ENCODE peak calls at places on chromosomes 7 and 10, in four cellular contexts. L, F, X and H are unnamed samples.

GRCh38 chr7:117673839-117674238 is 194.0 kb downstream of the CFTR start:
- DNase-seq in F (peak; percentile 5), X (no peak), L (peak; percentile 7), H (no peak)

GRCh38 chr10:94069884-94070283 is 76.2 kb downstream of the PLCE1 start:
- DNase-seq in L (no peak), X (no peak), F (peak; percentile 27), H (no peak)

GRCh38 chr10:126500866-126501265 is 112.6 kb upstream of the ADAM12 start:
- DNase-seq in F (no peak), L (no peak), X (no peak), H (no peak)

GRCh38 chr7:27873981-27874957 is 134.3 kb downstream of the TAX1BP1 start:
- DNase-seq in L (no peak), X (no peak), F (no peak), H (no peak)

GRCh38 chr7:2956526-2957368 is 86.9 kb downstream of the CARD11 start:
- DNase-seq in X (no peak), L (no peak), F (peak; percentile 65), H (no peak)

GRCh38 chr7:127437772-127438330 is 45.3 kb upstream of the ZNF800 start:
- DNase-seq in F (no peak), X (no peak), L (no peak), H (no peak)

GRCh38 chr10:92839191-92840085 is 8.9 kb upstream of the EXOC6 start:
- DNase-seq in X (no peak), F (peak; percentile 63), L (peak; percentile 34), H (no peak)

GRCh38 chr7:151411551-151411950 is 1.7 kb upstream of the WDR86 start:
- DNase-seq in L (no peak), F (peak; percentile 58), X (no peak), H (no peak)

GRCh38 chr7:122942059-122942458 is 53.4 kb downstream of the TAS2R16 start:
- DNase-seq in L (no peak), F (no peak), X (no peak), H (no peak)

GRCh38 chr7:121016976-121017375 is 28.5 kb downstream of the CPED1 start:
- DNase-seq in L (no peak), F (no peak), X (no peak), H (no peak)

GRCh38 chr10:127899766-127900382 is 7.0 kb upstream of the PTPRE start:
- DNase-seq in X (no peak), F (no peak), L (no peak), H (no peak)

GRCh38 chr10:122164028-122164601 is 107.0 kb upstream of the BTBD16 start:
- DNase-seq in X (no peak), F (peak; percentile 82), L (no peak), H (no peak)

GRCh38 chr7:92179393-92179924 is 517 bp upstream of the LRRD1 start:
- DNase-seq in X (no peak), L (no peak), F (no peak), H (no peak)

GRCh38 chr7:259751-260405 is 30.1 kb upstream of the FOXL3 start:
- DNase-seq in X (no peak), F (no peak), L (no peak), H (no peak)

GRCh38 chr10:129472696-129473555 is 5.9 kb downstream of the MGMT start:
- DNase-seq in F (no peak), L (no peak), X (no peak), H (no peak)

GRCh38 chr7:74092964-74093339 is 9.3 kb downstream of the LIMK1 start:
- DNase-seq in L (no peak), X (no peak), F (peak; percentile 87), H (peak; percentile 60)

GRCh38 chr10:95683966-95684365 is 9.8 kb downstream of the TCTN3 start:
- DNase-seq in X (no peak), F (no peak), L (no peak), H (no peak)

GRCh38 chr10:73585223-73585784 is 5.8 kb downstream of the USP54 start:
- DNase-seq in L (no peak), F (no peak), X (no peak), H (no peak)

GRCh38 chr7:14389052-14389988 is 399.9 kb upstream of the ETV1 start:
- DNase-seq in X (no peak), L (no peak), F (no peak), H (no peak)

GRCh38 chr10:97042716-97043562 is 142.8 kb downstream of the SLIT1 start:
- DNase-seq in F (no peak), X (no peak), L (no peak), H (no peak)

GRCh38 chr10:80496555-80497172 is 41.0 kb upstream of the SH2D4B start:
- DNase-seq in F (no peak), X (no peak), L (no peak), H (no peak)

GRCh38 chr10:114305521-114305925 is 66.5 kb downstream of the VWA2 start:
- DNase-seq in L (no peak), X (no peak), F (no peak), H (no peak)
- TF ChIP-seq EP300 in L (no peak), X (no peak), F (no peak), H (no peak)

GRCh38 chr7:29807179-29807841 is 1.0 kb downstream of the WIPF3 start:
- DNase-seq in L (peak; percentile 15), F (peak; percentile 55), X (no peak), H (no peak)
- TF ChIP-seq TCF12 in L (no peak), F (no peak), X (no peak), H (no peak)

GRCh38 chr7:37973915-37974314 is 53.5 kb downstream of the EPDR1 start:
- DNase-seq in X (no peak), L (no peak), F (no peak), H (no peak)
- TF ChIP-seq EP300 in X (no peak), L (no peak), F (no peak), H (no peak)

DNA sequence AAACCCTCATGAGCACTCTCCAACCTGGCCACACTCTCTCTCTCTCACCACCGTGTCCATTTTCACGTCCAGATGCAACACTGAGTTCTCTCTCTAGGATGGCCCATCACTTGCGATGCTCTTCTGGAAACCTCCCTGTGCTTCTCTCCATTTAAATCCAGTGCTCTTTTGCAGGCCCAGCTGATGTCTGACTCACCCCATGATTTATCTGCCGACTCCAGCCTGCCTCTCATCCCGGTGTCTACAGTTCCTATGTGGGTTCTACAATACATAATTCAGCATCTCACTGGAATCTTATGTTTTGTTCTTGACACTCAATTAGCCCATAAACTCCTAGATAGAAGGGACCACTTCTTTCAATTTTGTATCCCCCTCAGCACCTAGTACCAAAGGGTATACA is 5.0 kb downstream of the TPK1 start:
- DNase-seq in X (no peak), L (no peak), F (no peak), H (no peak)
- TF ChIP-seq TCF12 in X (no peak), L (no peak), F (peak; percentile 52), H (no peak)

DNA sequence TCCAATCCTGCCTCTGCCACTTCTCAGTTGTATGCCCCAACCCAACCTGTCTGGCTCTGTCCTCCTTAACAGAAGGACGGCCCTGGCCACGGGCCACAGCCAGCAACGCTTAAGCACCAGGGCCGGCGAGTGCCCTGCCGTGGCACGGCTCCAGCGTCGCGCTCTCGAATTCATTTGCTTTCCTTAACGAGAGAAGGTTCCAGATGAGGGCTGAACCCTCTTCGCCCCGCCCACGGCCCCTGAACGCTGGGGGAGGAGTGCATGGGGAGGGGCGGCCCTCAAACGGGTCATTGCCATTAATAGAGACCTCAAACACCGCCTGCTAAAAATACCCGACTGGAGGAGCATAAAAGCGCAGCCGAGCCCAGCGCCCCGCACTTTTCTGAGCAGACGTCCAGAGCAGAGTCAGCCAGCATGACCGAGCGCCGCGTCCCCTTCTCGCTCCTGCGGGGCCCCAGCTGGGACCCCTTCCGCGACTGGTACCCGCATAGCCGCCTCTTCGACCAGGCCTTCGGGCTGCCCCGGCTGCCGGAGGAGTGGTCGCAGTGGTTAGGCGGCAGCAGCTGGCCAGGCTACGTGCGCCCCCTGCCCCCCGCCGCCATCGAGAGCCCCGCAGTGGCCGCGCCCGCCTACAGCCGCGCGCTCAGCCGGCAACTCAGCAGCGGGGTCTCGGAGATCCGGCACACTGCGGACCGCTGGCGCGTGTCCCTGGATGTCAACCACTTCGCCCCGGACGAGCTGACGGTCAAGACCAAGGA is at the start of gene HSPB1:
- DNase-seq in L (peak; percentile 65), X (no peak), F (peak; percentile 93), H (peak; percentile 60)
- TF ChIP-seq EP300 in L (no peak), X (no peak), F (peak; percentile 44), H (no peak)

DNA sequence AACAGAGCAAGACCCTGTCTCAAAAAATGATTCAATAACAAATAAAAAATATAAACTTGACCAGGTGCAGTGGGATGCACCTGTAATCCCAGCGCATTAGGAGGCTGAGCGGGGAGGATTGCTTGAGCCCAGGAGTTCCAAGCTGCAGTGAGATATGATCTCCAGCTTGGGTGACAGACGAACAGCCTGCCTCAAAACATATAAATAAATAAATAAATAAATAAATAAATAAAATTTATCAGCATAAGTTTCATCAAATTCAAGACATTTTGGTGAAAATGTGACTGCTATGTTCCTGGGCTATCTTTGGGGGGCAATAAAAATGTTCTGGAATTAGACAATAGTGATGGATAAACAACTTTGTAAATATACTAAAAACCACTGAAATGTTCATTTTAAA is 4.8 kb upstream of the EIF4EBP2 start:
- DNase-seq in L (no peak), X (no peak), F (no peak), H (no peak)
- TF ChIP-seq TCF12 in L (no peak), X (no peak), F (no peak), H (no peak)

GRCh38 chr10:103835121-103836045 is 20.0 kb downstream of the SH3PXD2A start:
- DNase-seq in L (no peak), X (no peak), F (no peak), H (no peak)
- TF ChIP-seq EP300 in L (no peak), X (no peak), F (no peak), H (no peak)